ENCODE peak calls at places on chromosomes 6 and 20, in six cellular contexts. V, C, K, L, P and Q are unnamed samples.

GRCh38 chr6:142378138-142378875 is 76.5 kb downstream of the ADGRG6 start:
- DNase-seq in V (peak), C (no peak), K (no peak), L (peak), P (no peak), Q (peak)

GRCh38 chr6:159217595-159218275 is 48.5 kb downstream of the FNDC1 start:
- DNase-seq in V (peak), C (no peak), K (no peak), L (peak), P (no peak), Q (peak)

GRCh38 chr20:19967441-19967840 is 49.7 kb upstream of the NAA20 start:
- DNase-seq in V (no peak), C (no peak), K (no peak), L (no peak), P (no peak), Q (no peak)

GRCh38 chr6:170229851-170230519 is 60.9 kb downstream of the DLL1 start:
- DNase-seq in V (no peak), C (no peak), K (no peak), L (no peak), P (no peak), Q (no peak)

GRCh38 chr6:16723833-16724232 is 37.4 kb downstream of the ATXN1 start:
- DNase-seq in V (peak), C (no peak), K (no peak), L (peak), P (no peak), Q (peak)

GRCh38 chr6:39347201-39347600 is 24.7 kb upstream of the KCNK16 start:
- DNase-seq in V (no peak), C (no peak), K (no peak), L (no peak), P (no peak), Q (no peak)

GRCh38 chr6:1322725-1323219 is 10.9 kb downstream of the FOXQ1 start:
- DNase-seq in V (peak), C (no peak), K (no peak), L (no peak), P (no peak), Q (peak)

GRCh38 chr20:6767536-6768227 is at the start of gene BMP2:
- DNase-seq in V (peak), C (no peak), K (peak), L (no peak), P (no peak), Q (peak)

GRCh38 chr6:84623956-84624680 is 140.3 kb downstream of the TBX18 start:
- DNase-seq in V (peak), C (no peak), K (no peak), L (peak), P (no peak), Q (peak)

GRCh38 chr6:5084787-5085637 is at the start of gene PPP1R3G:
- DNase-seq in V (peak), C (peak), K (peak), L (no peak), P (peak), Q (peak)

GRCh38 chr6:40900791-40901190 is 138.2 kb downstream of the UNC5CL start:
- DNase-seq in V (no peak), C (no peak), K (no peak), L (no peak), P (no peak), Q (no peak)